ENCODE peak calls at places on chromosomes 5 and 9, in eight cellular contexts. Q is activated T-helper 1 cell treated with anti-CD3 and anti-CD28 coated beads, Interleukin-12 subunit alpha, Interleukin-12 subunit beta, Interleukin-2, Interleukin-4 antibody, amounts not matched to agents 30 ng/mL and 10 ng/mL and 1 ng/mL, durations not matched to agents 14 hours and 24 hours and 36 hours; K is cardiac fibroblast; G is activated CD4-positive, alpha-beta T cell treated with anti-CD3 and anti-CD28 coated beads for 36 hours; A is bronchial epithelial cell; R is hippocampal formation; D is stimulated activated CD4-positive, alpha-beta T cell treated with anti-CD3 and anti-CD28 coated beads, Interleukin-4, amount 100 ng/mL, for 48 hours; F is NT2/D1. T is an unnamed sample.

GRCh38 chr5:136137497-136138220 is 5.0 kb downstream of the SMAD5 start:
- DNase-seq in Q (no peak), K (no peak), G (no peak), A (peak; percentile 92), R (no peak), D (no peak), F (no peak), T (no peak)

GRCh38 chr5:82465235-82465634 is 187.1 kb upstream of the RPS23 start:
- DNase-seq in Q (no peak), K (no peak), G (no peak), A (no peak), R (no peak), D (no peak), F (no peak), T (no peak)

GRCh38 chr5:61919920-61920319 is 386.1 kb upstream of the KIF2A start:
- DNase-seq in Q (no peak), K (no peak), G (no peak), A (peak; percentile 97), R (no peak), D (no peak), F (no peak), T (no peak)

GRCh38 chr9:83069651-83070050 is 6.7 kb upstream of the RASEF start:
- DNase-seq in Q (no peak), K (no peak), G (no peak), A (peak; percentile 61), R (no peak), D (no peak), F (no peak), T (no peak)

GRCh38 chr9:2043243-2043642 is 28.1 kb downstream of the SMARCA2 start:
- DNase-seq in Q (no peak), K (no peak), G (no peak), A (no peak), R (no peak), D (no peak), F (no peak), T (no peak)

GRCh38 chr9:42852133-42852532 is 668.7 kb downstream of the SPATA31A6 start:
- DNase-seq in Q (peak; percentile 39), K (peak; percentile 57), G (peak; percentile 64), A (peak; percentile 19), R (no peak), D (peak; percentile 6), F (peak; percentile 50), T (peak; percentile 66)

GRCh38 chr5:154491951-154492350 is 13.9 kb upstream of the HAND1 start:
- DNase-seq in Q (no peak), K (no peak), G (no peak), A (no peak), R (no peak), D (no peak), F (no peak), T (no peak)

GRCh38 chr5:126531543-126532120 is 63.4 kb downstream of the ALDH7A1 start:
- DNase-seq in Q (no peak), K (peak; percentile 43), G (no peak), A (no peak), R (peak; percentile 78), D (no peak), F (no peak), T (no peak)

GRCh38 chr5:151023651-151024050 is 3.3 kb downstream of the GPX3 start:
- DNase-seq in Q (no peak), K (peak; percentile 92), G (no peak), A (peak; percentile 91), R (no peak), D (no peak), F (no peak), T (peak; percentile 97)

GRCh38 chr9:101172671-101173070 is 144.1 kb downstream of the PLPPR1 start:
- DNase-seq in Q (no peak), K (no peak), G (no peak), A (no peak), R (no peak), D (no peak), F (no peak), T (no peak)

GRCh38 chr9:93264338-93265125 is 80.6 kb downstream of the WNK2 start:
- DNase-seq in Q (no peak), K (no peak), G (no peak), A (no peak), R (no peak), D (no peak), F (no peak), T (no peak)

GRCh38 chr9:136488247-136489214 is 5.7 kb upstream of the SEC16A start:
- DNase-seq in Q (peak; percentile 62), K (peak; percentile 55), G (peak; percentile 86), A (peak; percentile 54), R (no peak), D (peak; percentile 58), F (peak; percentile 43), T (peak; percentile 30)

GRCh38 chr5:133838286-133838685 is 130.1 kb downstream of the C5orf15 start:
- DNase-seq in Q (no peak), K (no peak), G (no peak), A (no peak), R (no peak), D (no peak), F (no peak), T (no peak)

GRCh38 chr5:43400082-43400481 is 12.1 kb downstream of the CCL28 start:
- DNase-seq in Q (no peak), K (peak; percentile 49), G (no peak), A (peak; percentile 40), R (no peak), D (no peak), F (no peak), T (no peak)

GRCh38 chr9:112884086-112884485 is 6.6 kb downstream of the SLC46A2 start:
- DNase-seq in Q (no peak), K (no peak), G (no peak), A (peak; percentile 84), R (no peak), D (no peak), F (no peak), T (peak; percentile 83)

GRCh38 chr5:96652769-96653455 is 9.3 kb upstream of the CAST start:
- DNase-seq in Q (no peak), K (peak; percentile 53), G (no peak), A (no peak), R (no peak), D (no peak), F (no peak), T (no peak)

GRCh38 chr5:83244516-83244915 is 167.2 kb downstream of the XRCC4 start:
- DNase-seq in Q (no peak), K (no peak), G (no peak), A (peak; percentile 19), R (no peak), D (no peak), F (no peak), T (no peak)

GRCh38 chr5:124748687-124749594 is 2.5 kb upstream of the ZNF608 start:
- DNase-seq in Q (no peak), K (peak; percentile 94), G (peak; percentile 43), A (peak; percentile 94), R (peak; percentile 96), D (no peak), F (peak; percentile 81), T (peak; percentile 86)

GRCh38 chr5:176570044-176570443 is 20.9 kb downstream of the CDHR2 start:
- DNase-seq in Q (no peak), K (peak; percentile 55), G (no peak), A (peak; percentile 32), R (no peak), D (no peak), F (no peak), T (no peak)

GRCh38 chr9:34446468-34446891 is 11.9 kb downstream of the FAM219A start:
- DNase-seq in Q (no peak), K (peak; percentile 39), G (no peak), A (no peak), R (no peak), D (no peak), F (no peak), T (no peak)

GRCh38 chr5:39661026-39661779 is 236.4 kb upstream of the DAB2 start:
- DNase-seq in Q (no peak), K (peak; percentile 82), G (no peak), A (peak; percentile 68), R (no peak), D (no peak), F (no peak), T (peak; percentile 5)

GRCh38 chr9:102796244-102796643 is 198.9 kb upstream of the CYLC2 start:
- DNase-seq in Q (no peak), K (no peak), G (no peak), A (no peak), R (no peak), D (no peak), F (no peak), T (no peak)

GRCh38 chr5:163509288-163510040 is 4.0 kb downstream of the MAT2B start:
- DNase-seq in Q (no peak), K (peak; percentile 83), G (no peak), A (peak; percentile 97), R (no peak), D (no peak), F (no peak), T (no peak)

T was measured in MG63.